ENCODE peak calls at places on chromosomes 1 and 21, in eight cellular contexts. D, S, Y, M, P, A, I and U are unnamed samples.

GRCh38 chr1:228490120-228491078 is 3.2 kb downstream of the RNF187 start:
- DNase-seq in D (no peak), S (no peak), Y (no peak), M (no peak), P (no peak), A (no peak), I (peak; percentile 63), U (no peak)

GRCh38 chr1:8939362-8939995 is 6.2 kb upstream of the CA6 start:
- DNase-seq in D (no peak), S (no peak), Y (no peak), M (no peak), P (no peak), A (no peak), I (no peak), U (no peak)

GRCh38 chr1:21534674-21535378 is 25.6 kb downstream of the ALPL start:
- DNase-seq in D (no peak), S (no peak), Y (peak; percentile 69), M (peak; percentile 66), P (no peak), A (peak; percentile 41), I (peak; percentile 90), U (peak; percentile 53)

GRCh38 chr1:10920063-10920626 is 92.3 kb upstream of the TARDBP start:
- DNase-seq in D (no peak), S (no peak), Y (no peak), M (no peak), P (no peak), A (no peak), I (no peak), U (no peak)

GRCh38 chr1:204466416-204467405 is 27.9 kb downstream of the PIK3C2B start:
- DNase-seq in D (no peak), S (no peak), Y (no peak), M (no peak), P (no peak), A (no peak), I (no peak), U (no peak)

GRCh38 chr1:15305366-15305765 is 58.3 kb downstream of the FHAD1 start:
- DNase-seq in D (no peak), S (no peak), Y (no peak), M (no peak), P (no peak), A (no peak), I (peak; percentile 67), U (no peak)

GRCh38 chr1:25765152-25765909 is 34.7 kb upstream of the SELENON start:
- DNase-seq in D (no peak), S (no peak), Y (no peak), M (no peak), P (no peak), A (no peak), I (no peak), U (no peak)

GRCh38 chr1:86441581-86441980 is 17.6 kb downstream of the CLCA2 start:
- DNase-seq in D (no peak), S (no peak), Y (no peak), M (no peak), P (peak; percentile 31), A (no peak), I (no peak), U (no peak)

GRCh38 chr1:32701951-32702598 is 495 bp downstream of the SYNC start:
- DNase-seq in D (no peak), S (peak; percentile 59), Y (no peak), M (no peak), P (no peak), A (no peak), I (peak; percentile 24), U (no peak)

GRCh38 chr1:42700006-42700405 is 17.8 kb downstream of the YBX1 start:
- DNase-seq in D (no peak), S (no peak), Y (no peak), M (no peak), P (no peak), A (no peak), I (no peak), U (no peak)

GRCh38 chr1:56852478-56852877 is 2.1 kb upstream of the C8A start:
- DNase-seq in D (no peak), S (no peak), Y (no peak), M (no peak), P (no peak), A (no peak), I (no peak), U (no peak)

GRCh38 chr21:33850401-33850800 is 65.2 kb downstream of the ATP5PO start:
- DNase-seq in D (no peak), S (no peak), Y (no peak), M (no peak), P (no peak), A (no peak), I (no peak), U (no peak)

GRCh38 chr1:225480825-225481434 is 53.1 kb upstream of the LBR start:
- DNase-seq in D (no peak), S (peak; percentile 87), Y (peak; percentile 63), M (peak; percentile 67), P (peak; percentile 43), A (peak; percentile 67), I (peak; percentile 55), U (peak; percentile 61)

GRCh38 chr1:205528446-205528886 is 24.0 kb downstream of the CDK18 start:
- DNase-seq in D (no peak), S (no peak), Y (no peak), M (no peak), P (no peak), A (no peak), I (no peak), U (no peak)

GRCh38 chr21:44458971-44459711 is 3.8 kb downstream of the LRRC3 start:
- DNase-seq in D (no peak), S (no peak), Y (no peak), M (no peak), P (no peak), A (no peak), I (no peak), U (no peak)

GRCh38 chr1:204267191-204267601 is 53.4 kb upstream of the GOLT1A start:
- DNase-seq in D (no peak), S (no peak), Y (no peak), M (no peak), P (no peak), A (no peak), I (no peak), U (no peak)

GRCh38 chr1:235892734-235893413 is 26.2 kb upstream of the LYST start:
- DNase-seq in D (no peak), S (no peak), Y (no peak), M (no peak), P (no peak), A (no peak), I (no peak), U (no peak)

DNA sequence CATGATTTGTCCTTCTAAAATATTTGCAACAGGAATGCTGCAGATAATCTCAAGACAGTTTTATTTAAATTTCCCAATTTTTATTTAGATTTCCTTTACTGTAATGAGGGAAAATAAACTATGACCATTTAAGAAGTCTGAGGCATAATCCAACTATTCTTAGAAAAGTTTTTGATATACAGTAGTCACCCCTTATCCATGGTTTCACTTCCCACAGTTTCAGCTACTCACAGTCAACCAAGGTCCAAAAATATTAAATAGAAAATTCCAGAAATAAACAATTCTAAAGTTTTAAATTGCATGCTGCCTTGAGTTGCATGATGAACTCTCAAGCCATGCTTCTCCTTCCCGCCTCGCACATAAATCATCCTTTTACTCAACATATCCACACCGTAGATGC is 33.3 kb downstream of the TOR3A start:
- DNase-seq in D (no peak), S (no peak), Y (no peak), M (no peak), P (no peak), A (no peak), I (no peak), U (no peak)
- TF ChIP-seq CTCF in D (no peak), S (no peak), Y (no peak), M (no peak), P (no peak), A (no peak), I (no peak), U (no peak)

GRCh38 chr1:43986712-43987111 is 4.7 kb upstream of the CCDC24 start:
- DNase-seq in D (no peak), S (no peak), Y (no peak), M (no peak), P (no peak), A (no peak), I (no peak), U (no peak)
- TF ChIP-seq CTCF in D (no peak), S (no peak), Y (no peak), M (no peak), P (no peak), A (no peak), I (peak; percentile 32), U (no peak)

GRCh38 chr1:115183711-115184259 is 94.5 kb upstream of the TSPAN2 start:
- DNase-seq in D (no peak), S (no peak), Y (no peak), M (no peak), P (no peak), A (no peak), I (no peak), U (no peak)

GRCh38 chr1:115184260-115184950 is 95.1 kb upstream of the TSPAN2 start:
- DNase-seq in D (no peak), S (no peak), Y (no peak), M (no peak), P (no peak), A (no peak), I (no peak), U (no peak)

GRCh38 chr1:115184951-115185331 is 95.6 kb upstream of the TSPAN2 start:
- DNase-seq in D (no peak), S (no peak), Y (no peak), M (no peak), P (no peak), A (no peak), I (peak; percentile 45), U (no peak)

GRCh38 chr1:115182012-115182715 is 92.9 kb upstream of the TSPAN2 start:
- DNase-seq in D (no peak), S (no peak), Y (no peak), M (no peak), P (no peak), A (no peak), I (no peak), U (no peak)

DNA sequence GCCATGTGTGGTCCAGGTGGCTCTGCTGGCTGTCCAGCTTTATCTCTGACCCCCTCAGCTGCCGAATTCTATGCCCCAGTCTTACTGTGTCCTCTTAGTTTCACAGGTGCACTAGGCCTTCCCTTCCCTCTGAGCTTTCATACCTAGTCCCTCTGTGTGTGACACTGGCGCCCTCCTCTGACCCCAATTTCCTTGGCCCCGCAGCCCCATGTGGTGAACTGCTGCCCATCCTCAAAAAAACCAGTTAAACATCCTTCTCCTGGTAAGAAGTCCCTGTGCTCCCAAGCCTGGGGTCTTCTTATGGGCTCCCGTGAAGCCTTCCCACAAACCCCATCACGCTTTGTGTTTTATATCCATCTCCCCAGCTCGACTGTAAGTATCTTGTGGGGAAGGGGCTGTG is 93.9 kb upstream of the TSPAN2 start:
- DNase-seq in D (no peak), S (no peak), Y (no peak), M (no peak), P (no peak), A (no peak), I (no peak), U (no peak)
- TF ChIP-seq CTCF in D (no peak), S (no peak), Y (no peak), M (no peak), P (no peak), A (no peak), I (no peak), U (no peak)

DNA sequence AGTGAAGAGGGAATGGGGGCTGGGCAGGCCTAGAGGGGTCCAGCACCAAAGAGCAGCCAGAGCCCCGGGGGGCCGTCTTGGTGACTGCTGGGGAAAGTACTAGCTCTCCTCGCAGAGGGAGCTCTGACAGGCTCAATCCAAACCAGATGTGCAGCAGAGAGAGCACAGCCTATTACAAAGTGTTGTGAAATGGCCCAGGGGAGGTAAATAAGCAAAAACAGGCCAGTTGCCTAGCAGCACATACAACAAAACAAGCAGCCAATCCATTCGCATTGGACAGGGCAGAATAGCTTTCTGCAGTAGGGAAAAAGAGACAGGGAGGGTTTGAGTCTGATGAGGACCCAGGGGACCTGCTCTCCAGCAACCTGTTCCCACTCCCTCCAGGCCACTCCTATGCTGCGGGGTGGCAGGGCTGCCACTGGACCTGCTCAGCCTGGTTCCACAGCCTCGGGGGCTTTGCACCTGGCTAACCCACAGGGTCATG is 239.6 kb upstream of the FGGY start:
- DNase-seq in D (peak; percentile 44), S (peak; percentile 62), Y (no peak), M (no peak), P (no peak), A (peak; percentile 62), I (peak; percentile 100), U (peak; percentile 18)
- TF ChIP-seq CTCF in D (no peak), S (no peak), Y (no peak), M (no peak), P (no peak), A (no peak), I (peak; percentile 31), U (no peak)